ENCODE peak calls at places on chromosomes 7 and 10, in six cellular contexts. One of them, this sample, is unnamed.

GRCh38 chr10:78218833-78219490 is 185.3 kb downstream of the RPS24 start:
- DNase-seq in stomach: no peak
- DNase-seq in prostate gland: no peak
- DNase-seq in suprapubic skin: no peak
- DNase-seq in SK-N-SH: no peak
- DNase-seq in GM23338: no peak
- DNase-seq in this sample: no peak

GRCh38 chr10:30986027-30986672 is 45.5 kb downstream of the ZNF438 start:
- DNase-seq in GM23338: no peak
- DNase-seq in SK-N-SH: no peak
- DNase-seq in prostate gland: no peak
- DNase-seq in stomach: no peak
- DNase-seq in suprapubic skin: no peak
- DNase-seq in this sample: no peak

GRCh38 chr7:154767194-154767593 is 235.7 kb downstream of the PAXIP1 start:
- DNase-seq in GM23338: no peak
- DNase-seq in suprapubic skin: no peak
- DNase-seq in SK-N-SH: no peak
- DNase-seq in stomach: no peak
- DNase-seq in prostate gland: no peak
- DNase-seq in this sample: no peak

GRCh38 chr10:22427890-22428571 is 82.7 kb downstream of the SPAG6 start:
- DNase-seq in SK-N-SH: peak; percentile 72
- DNase-seq in suprapubic skin: no peak
- DNase-seq in stomach: no peak
- DNase-seq in GM23338: no peak
- DNase-seq in prostate gland: no peak
- DNase-seq in this sample: no peak

GRCh38 chr7:149874644-149875028 is 867 bp downstream of the ATP6V0E2 start:
- DNase-seq in suprapubic skin: peak; percentile 61
- DNase-seq in SK-N-SH: no peak
- DNase-seq in GM23338: no peak
- DNase-seq in stomach: peak; percentile 69
- DNase-seq in prostate gland: peak; percentile 73
- DNase-seq in this sample: no peak

GRCh38 chr7:44469461-44469860 is 21.0 kb downstream of the NUDCD3 start:
- DNase-seq in GM23338: no peak
- DNase-seq in SK-N-SH: no peak
- DNase-seq in stomach: no peak
- DNase-seq in prostate gland: no peak
- DNase-seq in suprapubic skin: no peak
- DNase-seq in this sample: no peak

GRCh38 chr7:30845426-30846135 is 66.1 kb upstream of the AQP1 start:
- DNase-seq in SK-N-SH: no peak
- DNase-seq in suprapubic skin: peak; percentile 74
- DNase-seq in prostate gland: no peak
- DNase-seq in GM23338: no peak
- DNase-seq in stomach: no peak
- DNase-seq in this sample: no peak

GRCh38 chr10:31508882-31509281 is 189.9 kb downstream of the ZEB1 start:
- DNase-seq in prostate gland: no peak
- DNase-seq in GM23338: no peak
- DNase-seq in SK-N-SH: no peak
- DNase-seq in suprapubic skin: no peak
- DNase-seq in stomach: no peak
- DNase-seq in this sample: no peak

GRCh38 chr10:73253226-73253557 is 748 bp upstream of the MRPS16 start:
- DNase-seq in stomach: no peak
- DNase-seq in GM23338: peak; percentile 34
- DNase-seq in SK-N-SH: no peak
- DNase-seq in prostate gland: no peak
- DNase-seq in suprapubic skin: no peak
- DNase-seq in this sample: no peak

GRCh38 chr10:114632869-114633715 is 25.0 kb downstream of the ABLIM1 start:
- DNase-seq in GM23338: no peak
- DNase-seq in SK-N-SH: peak; percentile 23
- DNase-seq in stomach: no peak
- DNase-seq in suprapubic skin: no peak
- DNase-seq in prostate gland: no peak
- DNase-seq in this sample: no peak

GRCh38 chr7:156984209-156984891 is 26.1 kb downstream of the MNX1 start:
- DNase-seq in GM23338: no peak
- DNase-seq in SK-N-SH: peak; percentile 4
- DNase-seq in prostate gland: no peak
- DNase-seq in stomach: no peak
- DNase-seq in suprapubic skin: no peak
- DNase-seq in this sample: no peak

GRCh38 chr7:4267326-4268039 is 414.6 kb upstream of the FOXK1 start:
- DNase-seq in suprapubic skin: no peak
- DNase-seq in stomach: no peak
- DNase-seq in prostate gland: no peak
- DNase-seq in GM23338: no peak
- DNase-seq in SK-N-SH: no peak
- DNase-seq in this sample: no peak

GRCh38 chr10:125142946-125143345 is 17.4 kb downstream of the CTBP2 start:
- DNase-seq in prostate gland: no peak
- DNase-seq in GM23338: no peak
- DNase-seq in SK-N-SH: no peak
- DNase-seq in stomach: no peak
- DNase-seq in suprapubic skin: no peak
- DNase-seq in this sample: no peak

GRCh38 chr10:13862541-13863233 is 275.9 kb downstream of the PRPF18 start:
- DNase-seq in GM23338: no peak
- DNase-seq in suprapubic skin: no peak
- DNase-seq in stomach: no peak
- DNase-seq in SK-N-SH: no peak
- DNase-seq in prostate gland: no peak
- DNase-seq in this sample: no peak

GRCh38 chr7:29236071-29236580 is 41.6 kb downstream of the CHN2 start:
- DNase-seq in SK-N-SH: no peak
- DNase-seq in stomach: no peak
- DNase-seq in suprapubic skin: no peak
- DNase-seq in GM23338: no peak
- DNase-seq in prostate gland: no peak
- DNase-seq in this sample: no peak

GRCh38 chr10:130440494-130440893 is 304.3 kb downstream of the GLRX3 start:
- DNase-seq in GM23338: no peak
- DNase-seq in prostate gland: no peak
- DNase-seq in stomach: no peak
- DNase-seq in suprapubic skin: no peak
- DNase-seq in SK-N-SH: no peak
- DNase-seq in this sample: no peak

GRCh38 chr7:133570321-133570720 is 317.4 kb downstream of the EXOC4 start:
- DNase-seq in stomach: no peak
- DNase-seq in GM23338: no peak
- DNase-seq in suprapubic skin: no peak
- DNase-seq in prostate gland: no peak
- DNase-seq in SK-N-SH: no peak
- DNase-seq in this sample: no peak

GRCh38 chr10:15188629-15189028 is 20.1 kb upstream of the NMT2 start:
- DNase-seq in stomach: no peak
- DNase-seq in prostate gland: no peak
- DNase-seq in SK-N-SH: no peak
- DNase-seq in GM23338: no peak
- DNase-seq in suprapubic skin: no peak
- DNase-seq in this sample: no peak

GRCh38 chr10:99654390-99654789 is 4.9 kb upstream of the ENTPD7 start:
- DNase-seq in SK-N-SH: no peak
- DNase-seq in prostate gland: no peak
- DNase-seq in suprapubic skin: no peak
- DNase-seq in GM23338: no peak
- DNase-seq in stomach: no peak
- DNase-seq in this sample: no peak

GRCh38 chr7:94344826-94345225 is 49.9 kb upstream of the COL1A2 start:
- DNase-seq in stomach: no peak
- DNase-seq in suprapubic skin: no peak
- DNase-seq in prostate gland: no peak
- DNase-seq in SK-N-SH: no peak
- DNase-seq in GM23338: no peak
- DNase-seq in this sample: no peak

GRCh38 chr10:86329093-86329710 is 37.4 kb downstream of the GRID1 start:
- DNase-seq in prostate gland: no peak
- DNase-seq in stomach: no peak
- DNase-seq in suprapubic skin: no peak
- DNase-seq in SK-N-SH: peak; percentile 65
- DNase-seq in GM23338: no peak
- DNase-seq in this sample: no peak

GRCh38 chr7:157675427-157675930 is 338.7 kb downstream of the DNAJB6 start:
- DNase-seq in suprapubic skin: peak; percentile 69
- DNase-seq in stomach: peak; percentile 22
- DNase-seq in SK-N-SH: no peak
- DNase-seq in GM23338: no peak
- DNase-seq in prostate gland: no peak
- DNase-seq in this sample: no peak

GRCh38 chr10:128263891-128264688 is 137.9 kb upstream of the MKI67 start:
- DNase-seq in suprapubic skin: no peak
- DNase-seq in SK-N-SH: peak; percentile 68
- DNase-seq in stomach: peak; percentile 54
- DNase-seq in prostate gland: peak; percentile 33
- DNase-seq in GM23338: peak; percentile 81
- DNase-seq in this sample: no peak

GRCh38 chr7:38881947-38882684 is 26.9 kb downstream of the VPS41 start:
- DNase-seq in GM23338: no peak
- DNase-seq in SK-N-SH: no peak
- DNase-seq in stomach: no peak
- DNase-seq in prostate gland: no peak
- DNase-seq in suprapubic skin: no peak
- DNase-seq in this sample: no peak

GRCh38 chr10:91126471-91126870 is 94.0 kb upstream of the PCGF5 start:
- DNase-seq in suprapubic skin: no peak
- DNase-seq in GM23338: no peak
- DNase-seq in prostate gland: no peak
- DNase-seq in stomach: no peak
- DNase-seq in SK-N-SH: no peak
- DNase-seq in this sample: no peak

GRCh38 chr10:92123031-92123450 is 167.8 kb downstream of the CPEB3 start:
- DNase-seq in stomach: peak; percentile 72
- DNase-seq in GM23338: no peak
- DNase-seq in suprapubic skin: no peak
- DNase-seq in SK-N-SH: no peak
- DNase-seq in prostate gland: peak; percentile 76
- DNase-seq in this sample: no peak

GRCh38 chr7:26070290-26070689 is 81.7 kb upstream of the NFE2L3 start:
- DNase-seq in GM23338: no peak
- DNase-seq in prostate gland: no peak
- DNase-seq in SK-N-SH: no peak
- DNase-seq in stomach: no peak
- DNase-seq in suprapubic skin: no peak
- DNase-seq in this sample: no peak

GRCh38 chr10:103691723-103692380 is 163.5 kb downstream of the SH3PXD2A start:
- DNase-seq in GM23338: peak; percentile 67
- DNase-seq in suprapubic skin: no peak
- DNase-seq in prostate gland: no peak
- DNase-seq in SK-N-SH: no peak
- DNase-seq in stomach: no peak
- DNase-seq in this sample: no peak

GRCh38 chr10:103692421-103693069 is 162.8 kb downstream of the SH3PXD2A start:
- DNase-seq in GM23338: peak; percentile 70
- DNase-seq in suprapubic skin: no peak
- DNase-seq in prostate gland: no peak
- DNase-seq in stomach: no peak
- DNase-seq in SK-N-SH: no peak
- DNase-seq in this sample: no peak

GRCh38 chr10:103695584-103696005 is 159.8 kb downstream of the SH3PXD2A start:
- DNase-seq in stomach: no peak
- DNase-seq in suprapubic skin: no peak
- DNase-seq in prostate gland: no peak
- DNase-seq in GM23338: no peak
- DNase-seq in SK-N-SH: no peak
- DNase-seq in this sample: no peak

GRCh38 chr10:103693070-103693811 is 162.1 kb downstream of the SH3PXD2A start:
- DNase-seq in GM23338: peak; percentile 44
- DNase-seq in stomach: no peak
- DNase-seq in SK-N-SH: no peak
- DNase-seq in suprapubic skin: no peak
- DNase-seq in prostate gland: no peak
- DNase-seq in this sample: no peak

DNA sequence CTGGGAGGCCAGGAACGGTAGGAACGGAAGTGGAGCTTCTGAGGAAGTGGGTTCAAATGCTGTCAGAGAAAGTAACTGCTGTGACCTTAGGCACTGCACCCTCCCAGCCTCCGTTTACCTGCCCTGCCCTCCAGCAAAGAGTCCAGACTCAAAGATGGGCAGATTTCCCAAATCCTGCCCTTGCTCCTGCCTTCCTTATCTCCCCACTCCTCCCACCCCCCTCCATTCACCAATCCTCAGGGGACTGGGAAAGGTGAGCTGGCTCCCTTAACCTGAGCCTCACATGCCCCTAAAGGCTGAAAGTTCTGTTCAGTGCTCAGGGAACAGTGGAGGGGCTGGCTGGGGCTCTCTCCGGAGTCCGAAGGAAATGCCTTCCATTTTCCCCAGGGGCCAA is 161.6 kb downstream of the SH3PXD2A start:
- DNase-seq in prostate gland: no peak
- DNase-seq in suprapubic skin: no peak
- DNase-seq in stomach: no peak
- DNase-seq in SK-N-SH: no peak
- DNase-seq in GM23338: no peak
- DNase-seq in this sample: no peak
- H3K27ac ChIP-seq in prostate gland: no peak overlapping the region
- H3K27ac ChIP-seq in suprapubic skin: no peak overlapping the region
- H3K27ac ChIP-seq in stomach: no peak overlapping the region
- H3K27ac ChIP-seq in SK-N-SH: no peak overlapping the region
- H3K27ac ChIP-seq in GM23338: no peak overlapping the region
- H3K27ac ChIP-seq in this sample: no peak overlapping the region

DNA sequence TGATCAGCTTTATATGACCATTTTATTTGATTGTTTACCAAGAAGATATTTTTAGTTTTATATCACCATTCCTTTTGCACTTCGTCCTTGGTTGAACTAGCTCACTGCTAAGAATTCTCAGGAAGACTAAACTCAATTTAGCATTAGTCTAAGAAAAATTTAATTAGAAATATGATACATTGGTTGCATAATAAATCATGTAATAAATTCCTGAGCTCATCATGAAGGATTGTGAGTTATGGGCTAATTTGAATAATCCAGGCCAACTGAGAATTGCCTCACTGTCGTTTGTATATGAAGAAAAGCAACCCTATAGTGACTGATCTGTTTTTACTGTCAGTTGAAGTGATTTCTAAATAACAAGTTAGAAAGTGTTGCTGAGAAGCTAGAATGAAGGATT is 725.5 kb downstream of the DNAJB9 start:
- DNase-seq in prostate gland: no peak
- DNase-seq in SK-N-SH: no peak
- DNase-seq in stomach: no peak
- DNase-seq in suprapubic skin: no peak
- DNase-seq in GM23338: no peak
- DNase-seq in this sample: peak; percentile 10
- TF ChIP-seq POLR2AphosphoS5 in prostate gland: no peak
- TF ChIP-seq POLR2AphosphoS5 in SK-N-SH: no peak
- TF ChIP-seq POLR2AphosphoS5 in stomach: no peak
- TF ChIP-seq POLR2AphosphoS5 in suprapubic skin: no peak
- TF ChIP-seq POLR2AphosphoS5 in GM23338: no peak
- TF ChIP-seq POLR2AphosphoS5 in this sample: no peak

GRCh38 chr10:3689871-3690510 is 95.0 kb downstream of the KLF6 start:
- DNase-seq in SK-N-SH: no peak
- DNase-seq in stomach: no peak
- DNase-seq in prostate gland: no peak
- DNase-seq in GM23338: no peak
- DNase-seq in suprapubic skin: no peak
- DNase-seq in this sample: no peak
- H3K4me3 ChIP-seq in SK-N-SH: no peak overlapping the region
- H3K4me3 ChIP-seq in stomach: no peak overlapping the region
- H3K4me3 ChIP-seq in prostate gland: no peak overlapping the region
- H3K4me3 ChIP-seq in GM23338: no peak overlapping the region
- H3K4me3 ChIP-seq in suprapubic skin: no peak overlapping the region
- H3K4me3 ChIP-seq in this sample: no peak overlapping the region

GRCh38 chr7:99199226-99199625 is 8.7 kb downstream of the KPNA7 start:
- DNase-seq in prostate gland: no peak
- DNase-seq in stomach: no peak
- DNase-seq in GM23338: no peak
- DNase-seq in SK-N-SH: no peak
- DNase-seq in suprapubic skin: no peak
- DNase-seq in this sample: no peak
- H3K27ac ChIP-seq in prostate gland: no peak overlapping the region
- H3K27ac ChIP-seq in stomach: no peak overlapping the region
- H3K27ac ChIP-seq in GM23338: no peak overlapping the region
- H3K27ac ChIP-seq in SK-N-SH: no peak overlapping the region
- H3K27ac ChIP-seq in suprapubic skin: no peak overlapping the region
- H3K27ac ChIP-seq in this sample: no peak overlapping the region